ENCODE peak calls at places on chromosome 19, in five cellular contexts. K is K562, J is HepG2, S is WTC11, Z is GM23338. P is an unnamed sample.
A peak's percentile ranks its signal among the peaks of the same experiment; 100 is the strongest.

GRCh38 chr19:37997911-37998344 is 90.9 kb downstream of the SIPA1L3 start:
- DNase-seq in K (no peak), J (no peak), S (no peak), Z (no peak), P (no peak)

GRCh38 chr19:29672319-29672932 is 7.2 kb downstream of the PLEKHF1 start:
- DNase-seq in K (peak; percentile 4), J (no peak), S (no peak), Z (no peak), P (no peak)

GRCh38 chr19:31312004-31312403 is 37.2 kb downstream of the TSHZ3 start:
- DNase-seq in K (no peak), J (no peak), S (no peak), Z (no peak), P (no peak)

GRCh38 chr19:41785653-41786052 is 10.7 kb upstream of the CEACAM3 start:
- DNase-seq in K (peak; percentile 83), J (peak; percentile 52), S (peak; percentile 73), Z (peak; percentile 93), P (peak; percentile 35)

GRCh38 chr19:3984584-3984907 is 717 bp downstream of the EEF2 start:
- DNase-seq in K (peak; percentile 26), J (no peak), S (no peak), Z (no peak), P (no peak)

GRCh38 chr19:41371541-41371940 is 4.8 kb upstream of the TMEM91 start:
- DNase-seq in K (no peak), J (no peak), S (no peak), Z (no peak), P (no peak)

GRCh38 chr19:48476176-48476575 is 7.0 kb downstream of the CYTH2 start:
- DNase-seq in K (no peak), J (no peak), S (no peak), Z (no peak), P (no peak)

GRCh38 chr19:18479964-18480723 is 41.7 kb downstream of the ELL start:
- DNase-seq in K (no peak), J (no peak), S (no peak), Z (no peak), P (no peak)

GRCh38 chr19:18204394-18205179 is 745 bp upstream of the RAB3A start:
- DNase-seq in K (peak; percentile 79), J (no peak), S (peak; percentile 77), Z (peak; percentile 79), P (no peak)

GRCh38 chr19:7658219-7658686 is 10.6 kb upstream of the RETN start:
- DNase-seq in K (no peak), J (no peak), S (no peak), Z (peak; percentile 63), P (peak; percentile 79)

GRCh38 chr19:38452430-38453366 is 19.2 kb downstream of the RYR1 start:
- DNase-seq in K (peak; percentile 100), J (no peak), S (peak; percentile 100), Z (peak; percentile 99), P (no peak)

GRCh38 chr19:42052241-42052863 is 17.7 kb downstream of the GRIK5 start:
- DNase-seq in K (no peak), J (no peak), S (no peak), Z (no peak), P (no peak)

GRCh38 chr19:48975947-48976847 is 11.1 kb downstream of the FTL start:
- DNase-seq in K (peak; percentile 65), J (no peak), S (peak; percentile 72), Z (peak; percentile 93), P (no peak)

GRCh38 chr19:2800506-2800905 is 15.2 kb downstream of the THOP1 start:
- DNase-seq in K (no peak), J (no peak), S (no peak), Z (no peak), P (no peak)

GRCh38 chr19:15038304-15038703 is 11.0 kb upstream of the CASP14 start:
- DNase-seq in K (no peak), J (no peak), S (no peak), Z (no peak), P (no peak)

GRCh38 chr19:12064266-12065099 is at the start of gene ZNF844:
- DNase-seq in K (peak; percentile 88), J (peak; percentile 82), S (peak; percentile 98), Z (peak; percentile 97), P (peak; percentile 48)

GRCh38 chr19:5090780-5091575 is 122.1 kb downstream of the KDM4B start:
- DNase-seq in K (peak; percentile 95), J (no peak), S (no peak), Z (no peak), P (no peak)

GRCh38 chr19:13020002-13020414 is 24.7 kb downstream of the NFIX start:
- DNase-seq in K (no peak), J (no peak), S (peak; percentile 81), Z (peak; percentile 93), P (no peak)

GRCh38 chr19:18710986-18711751 is 27.7 kb downstream of the CRTC1 start:
- DNase-seq in K (no peak), J (no peak), S (no peak), Z (peak; percentile 41), P (no peak)

GRCh38 chr19:19489804-19490204 is 25.5 kb downstream of the TSSK6 start:
- DNase-seq in K (no peak), J (no peak), S (no peak), Z (peak; percentile 11), P (no peak)

GRCh38 chr19:3115916-3116602 is 19.8 kb upstream of the GNA15 start:
- DNase-seq in K (no peak), J (no peak), S (peak; percentile 38), Z (peak; percentile 67), P (no peak)

GRCh38 chr19:40217921-40218890 is at the start of gene TTC9B:
- DNase-seq in K (peak; percentile 80), J (no peak), S (peak; percentile 84), Z (peak; percentile 90), P (no peak)

GRCh38 chr19:7986321-7987083 is 18.9 kb downstream of the ELAVL1 start:
- DNase-seq in K (no peak), J (no peak), S (no peak), Z (no peak), P (no peak)

GRCh38 chr19:47779524-47780214 is 1.2 kb downstream of the SELENOW start:
- DNase-seq in K (peak; percentile 32), J (no peak), S (no peak), Z (no peak), P (no peak)

GRCh38 chr19:31258211-31259052 is 90.8 kb downstream of the TSHZ3 start:
- DNase-seq in K (no peak), J (no peak), S (no peak), Z (peak; percentile 16), P (no peak)

GRCh38 chr19:1807030-1807694 is 4.9 kb downstream of the ATP8B3 start:
- DNase-seq in K (no peak), J (no peak), S (no peak), Z (no peak), P (no peak)

GRCh38 chr19:14370169-14370998 is 10.9 kb upstream of the ADGRE5 start:
- DNase-seq in K (peak; percentile 15), J (no peak), S (no peak), Z (no peak), P (no peak)

GRCh38 chr19:29376855-29377354 is 148.9 kb upstream of the VSTM2B start:
- DNase-seq in K (no peak), J (no peak), S (no peak), Z (no peak), P (no peak)

GRCh38 chr19:3636506-3636905 is 9.9 kb upstream of the CACTIN start:
- DNase-seq in K (no peak), J (no peak), S (no peak), Z (no peak), P (no peak)

GRCh38 chr19:34995551-34995950 is 4.6 kb upstream of the GRAMD1A start:
- DNase-seq in K (no peak), J (peak; percentile 84), S (no peak), Z (no peak), P (no peak)
- TF ChIP-seq CREB1 in K (no peak), J (no peak), S (no peak), Z (no peak), P (no peak)

DNA sequence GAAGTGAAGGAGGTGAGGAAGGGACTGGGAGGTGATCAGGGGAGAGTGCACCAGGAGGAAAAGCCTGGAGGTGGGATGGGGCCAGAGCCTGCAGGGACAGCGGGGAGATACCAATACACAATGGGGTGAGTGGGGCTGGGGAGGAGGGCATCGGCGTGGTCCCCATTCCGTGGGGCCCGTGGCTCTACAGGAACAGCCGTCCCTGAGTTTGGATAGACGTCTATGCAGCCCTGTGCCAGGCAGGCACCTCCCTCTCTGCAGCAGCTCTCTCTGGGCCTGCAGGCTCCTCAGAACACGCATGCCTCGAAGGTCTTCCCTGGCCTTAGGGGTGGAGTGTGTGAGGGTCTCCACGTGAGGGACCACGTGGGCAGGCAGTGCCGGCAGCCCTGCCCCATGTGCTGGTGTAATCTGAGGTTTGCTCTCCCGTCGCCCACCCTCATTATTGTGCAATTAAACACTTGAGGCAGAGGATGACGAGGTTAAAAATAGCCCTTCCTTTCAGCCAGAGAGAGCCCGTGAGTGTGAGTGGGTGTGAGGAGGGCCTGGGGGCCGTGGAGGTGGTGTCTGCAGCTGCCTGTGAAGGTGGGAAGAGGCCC is 16.5 kb downstream of the C2CD4C start:
- DNase-seq in K (no peak), J (no peak), S (no peak), Z (no peak), P (no peak)
- TF ChIP-seq CREB1 in K (no peak), J (no peak), S (no peak), Z (no peak), P (no peak)

DNA sequence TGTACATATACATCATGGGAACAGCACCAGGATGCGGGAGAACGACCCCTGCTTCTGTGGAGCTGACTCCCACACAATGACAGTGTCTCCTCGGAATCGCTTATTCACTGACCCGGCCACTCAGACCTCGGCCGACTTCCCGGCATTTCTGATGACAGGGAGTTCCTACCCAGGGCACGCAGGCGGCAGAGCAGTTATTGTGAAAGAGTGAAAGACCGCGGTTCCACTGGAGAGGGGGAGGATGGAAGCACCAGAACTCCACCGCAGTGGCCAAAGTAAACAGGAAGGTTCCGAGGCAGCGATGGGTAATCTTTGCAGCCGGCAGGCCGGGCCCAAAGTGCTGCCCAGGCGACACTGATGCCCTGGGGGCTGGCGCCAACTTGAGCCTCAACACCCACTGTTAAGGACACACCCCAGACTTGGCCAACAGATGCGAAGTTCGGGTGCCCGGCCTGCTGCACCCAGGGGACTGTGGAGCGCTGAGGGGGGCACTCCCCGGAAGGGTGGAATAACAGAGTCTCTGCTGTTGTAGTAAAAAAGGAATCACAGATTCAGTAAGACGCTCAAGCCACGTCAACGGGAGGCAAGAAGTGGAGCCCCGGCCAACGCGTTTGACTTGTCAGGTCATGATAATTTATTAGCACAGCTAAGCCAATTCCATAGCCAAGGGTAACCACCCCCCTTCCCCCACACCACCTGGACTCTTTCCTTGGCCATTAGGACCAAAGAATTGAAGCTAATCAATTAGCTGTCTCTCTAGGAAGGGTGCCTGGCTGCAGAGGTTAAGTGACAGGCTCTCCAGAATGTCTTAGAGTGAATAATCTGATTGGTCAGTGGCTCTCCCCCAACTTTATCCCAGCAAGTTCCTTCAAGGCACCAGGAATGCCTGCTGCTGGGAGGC is 5.8 kb downstream of the MLLT1 start:
- DNase-seq in K (peak; percentile 63), J (peak; percentile 89), S (no peak), Z (no peak), P (no peak)
- TF ChIP-seq CREB1 in K (no peak), J (no peak), S (no peak), Z (no peak), P (no peak)

GRCh38 chr19:17090501-17091074 is 15.0 kb downstream of the MYO9B start:
- DNase-seq in K (no peak), J (no peak), S (no peak), Z (no peak), P (no peak)
- TF ChIP-seq CREB1 in K (no peak), J (no peak), S (no peak), Z (no peak), P (no peak)